ENCODE peak calls at places on chromosomes 12 and 14, in six cellular contexts. O is DND-41; Y is left lung; W is transverse colon; G is CD4-positive, CD25-positive, alpha-beta regulatory T cell; N is OCI-LY7. E is an unnamed sample. For H3K9me3, the result is how much of the 10 kb centered on the place peaks cover.

GRCh38 chr12:49750027-49750977 is 8.9 kb downstream of the TMBIM6 start:
- DNase-seq in G (peak), Y (no peak), N (peak), W (no peak), O (peak), E (no peak)

GRCh38 chr12:54588110-54588831 is at the start of gene PPP1R1A:
- DNase-seq in W (peak), Y (no peak), O (no peak), N (no peak), G (no peak), E (no peak)

GRCh38 chr14:104845834-104846441 is 19.1 kb upstream of the CEP170B start:
- DNase-seq in N (no peak), Y (no peak), W (no peak), G (no peak), O (no peak), E (no peak)

GRCh38 chr14:63178912-63179311 is 25.3 kb upstream of the RHOJ start:
- DNase-seq in W (no peak), G (no peak), O (no peak), Y (no peak), N (no peak), E (no peak)

GRCh38 chr14:61537567-61538463 is 157.5 kb upstream of the HIF1A start:
- DNase-seq in G (no peak), O (no peak), N (peak), W (peak), Y (no peak), E (no peak)

GRCh38 chr14:28157887-28158791 is 608.4 kb upstream of the FOXG1 start:
- DNase-seq in G (no peak), Y (peak), N (no peak), W (no peak), O (no peak), E (no peak)

GRCh38 chr12:110498984-110499706 is 2.8 kb downstream of the VPS29 start:
- DNase-seq in N (no peak), G (no peak), Y (no peak), W (no peak), O (no peak), E (no peak)

GRCh38 chr12:67752226-67752732 is 103.7 kb downstream of the DYRK2 start:
- DNase-seq in O (no peak), W (no peak), Y (no peak), G (no peak), N (no peak), E (no peak)

GRCh38 chr12:11812558-11813421 is 163.3 kb downstream of the ETV6 start:
- DNase-seq in G (no peak), N (peak), W (peak), Y (peak), O (peak), E (no peak)

GRCh38 chr14:36162267-36162666 is 14.3 kb downstream of the PTCSC3 start:
- DNase-seq in W (peak), Y (no peak), G (no peak), O (no peak), N (no peak), E (no peak)

GRCh38 chr12:20629414-20630156 is 65.5 kb upstream of the SLCO1C1 start:
- DNase-seq in Y (no peak), O (no peak), W (peak), N (no peak), G (no peak), E (no peak)

GRCh38 chr12:89225401-89225800 is 126.9 kb downstream of the DUSP6 start:
- DNase-seq in O (peak), Y (no peak), W (peak), N (no peak), G (peak), E (peak)

GRCh38 chr12:89305373-89305772 is 46.9 kb downstream of the DUSP6 start:
- DNase-seq in O (no peak), Y (no peak), W (no peak), G (no peak), N (no peak), E (no peak)

GRCh38 chr14:91244501-91244901 is at the start of gene GPR68:
- DNase-seq in O (peak), N (peak), G (peak), W (peak), Y (peak), E (no peak)

GRCh38 chr12:127296591-127296990 is 970.4 kb upstream of the TMEM132C start:
- DNase-seq in G (no peak), Y (no peak), W (no peak), O (no peak), N (no peak), E (no peak)

GRCh38 chr14:104473244-104473565 is 106.4 kb upstream of the C14orf180 start:
- DNase-seq in G (no peak), O (no peak), Y (no peak), W (no peak), N (no peak), E (no peak)

GRCh38 chr14:100607611-100607956 is 20.4 kb upstream of the BEGAIN start:
- DNase-seq in G (no peak), N (no peak), Y (no peak), W (peak), O (no peak), E (no peak)

GRCh38 chr12:44748950-44749468 is 127.1 kb downstream of the NELL2 start:
- DNase-seq in W (no peak), N (no peak), G (no peak), Y (no peak), O (no peak), E (no peak)

GRCh38 chr12:49998453-49998852 is 25.7 kb downstream of the AQP6 start:
- DNase-seq in G (no peak), W (no peak), O (no peak), N (no peak), Y (no peak), E (no peak)

GRCh38 chr14:92861856-92862807 is 60.8 kb upstream of the CHGA start:
- DNase-seq in G (no peak), W (no peak), Y (no peak), N (no peak), O (no peak), E (no peak)

GRCh38 chr12:94609917-94610443 is 40.4 kb downstream of the TMCC3 start:
- DNase-seq in G (no peak), Y (no peak), N (no peak), O (no peak), W (no peak), E (no peak)

GRCh38 chr14:81423504-81423903 is 23.4 kb upstream of the STON2 start:
- DNase-seq in O (no peak), W (no peak), Y (no peak), G (no peak), N (no peak), E (no peak)

GRCh38 chr14:26598672-26599131 is 869 bp upstream of the NOVA1 start:
- DNase-seq in O (no peak), G (no peak), W (no peak), Y (no peak), N (no peak), E (no peak)

GRCh38 chr14:26606729-26607128 is 8.9 kb upstream of the NOVA1 start:
- DNase-seq in O (no peak), G (no peak), W (no peak), N (no peak), Y (no peak), E (no peak)

GRCh38 chr14:26605602-26606001 is 7.8 kb upstream of the NOVA1 start:
- DNase-seq in W (no peak), N (no peak), G (no peak), O (no peak), Y (no peak), E (no peak)

GRCh38 chr14:26601856-26602255 is 4.0 kb upstream of the NOVA1 start:
- DNase-seq in G (no peak), Y (no peak), O (no peak), N (no peak), W (no peak), E (no peak)

GRCh38 chr14:26602902-26603301 is 5.1 kb upstream of the NOVA1 start:
- DNase-seq in O (no peak), N (no peak), W (no peak), G (no peak), Y (no peak), E (no peak)
- H3K9me3 ChIP-seq in O (under half), N (under half), W (under half), G (under half), Y (under half), E (under half)

DNA sequence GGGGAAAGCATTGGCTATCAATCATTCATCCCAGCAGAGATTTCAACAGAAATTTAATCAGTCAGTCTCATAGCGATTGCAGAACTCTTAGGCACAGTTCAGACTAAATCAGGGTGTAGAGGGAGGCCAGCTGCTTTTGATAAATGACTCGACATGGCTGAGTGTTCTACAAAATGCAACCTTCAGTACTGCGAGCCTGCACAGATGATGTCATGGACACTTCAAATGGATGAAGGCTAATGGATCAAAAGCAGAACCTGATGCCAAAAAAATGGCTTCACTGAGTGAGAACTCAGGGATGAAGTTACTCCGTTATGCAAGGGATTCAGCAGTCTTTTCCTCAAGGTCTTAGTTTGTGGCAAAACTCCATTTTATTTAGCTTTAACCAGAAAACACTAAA is 167.3 kb downstream of the DACT1 start:
- DNase-seq in Y (no peak), W (no peak), G (no peak), O (no peak), N (no peak), E (no peak)
- H3K9me3 ChIP-seq in Y (under half), W (under half), G (under half), O (under half), N (under half), E (under half)

GRCh38 chr12:34397591-34398365 is 375.5 kb downstream of the ALG10 start:
- DNase-seq in O (no peak), Y (peak), G (no peak), W (peak), N (no peak), E (no peak)

GRCh38 chr12:34400423-34400881 is 378.2 kb downstream of the ALG10 start:
- DNase-seq in N (no peak), W (peak), G (no peak), O (no peak), Y (peak), E (peak)

GRCh38 chr12:34399631-34400422 is 377.5 kb downstream of the ALG10 start:
- DNase-seq in Y (peak), O (no peak), W (peak), G (no peak), N (no peak), E (no peak)

GRCh38 chr12:34398366-34398705 is 376.0 kb downstream of the ALG10 start:
- DNase-seq in N (no peak), O (no peak), Y (peak), G (no peak), W (peak), E (no peak)

DNA sequence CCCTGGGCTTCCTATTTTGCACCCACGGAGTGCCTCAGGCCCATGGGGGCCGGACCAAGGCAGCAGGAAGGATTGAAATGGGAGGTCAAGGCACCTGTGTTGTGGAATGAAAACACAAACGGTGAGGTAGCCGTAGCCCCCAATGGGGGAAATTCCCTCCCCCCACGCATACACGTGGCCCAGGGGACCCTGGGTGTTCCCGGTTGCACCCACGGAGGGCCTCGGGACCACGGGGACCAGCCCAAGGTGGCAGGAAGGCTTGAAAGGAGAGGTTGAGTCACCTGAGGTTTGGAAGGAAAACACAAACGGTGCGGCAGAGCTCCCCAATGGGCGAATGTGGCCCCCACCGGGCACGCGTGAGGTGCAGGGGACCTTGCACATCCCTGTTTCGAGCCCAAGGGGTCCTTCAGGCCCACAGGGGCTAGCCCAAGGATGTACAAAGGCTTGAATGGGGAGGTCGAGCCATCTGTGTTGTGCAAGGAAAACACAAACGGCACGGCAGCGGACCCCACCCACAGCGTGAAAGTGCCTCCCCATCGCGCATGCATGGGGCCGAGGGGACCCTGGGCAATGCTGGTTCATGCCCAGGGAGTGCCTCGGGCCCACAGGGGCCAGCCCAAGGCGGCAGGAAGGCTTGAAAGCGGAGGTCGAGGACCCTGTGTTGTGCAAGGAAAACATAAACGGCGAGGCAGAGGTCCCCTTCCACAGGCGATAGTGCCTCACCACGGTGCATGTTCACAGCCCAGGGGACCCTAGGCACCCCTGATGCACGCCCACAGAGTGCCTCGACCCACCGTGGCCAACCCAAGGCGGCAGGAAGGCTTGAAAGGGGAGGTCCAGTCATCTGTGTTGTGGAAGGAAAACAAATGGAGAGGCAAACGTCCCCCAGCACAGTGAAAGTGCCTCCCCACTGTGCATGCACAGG is 376.7 kb downstream of the ALG10 start:
- DNase-seq in O (no peak), Y (peak), G (no peak), W (peak), N (no peak), E (peak)
- H3K9me3 ChIP-seq in O (under half), Y (half or more), G (half or more), W (under half), N (under half), E (under half)

GRCh38 chr12:133165776-133166175 is 15.5 kb upstream of the ZNF268 start:
- DNase-seq in W (no peak), N (no peak), G (no peak), O (no peak), Y (no peak), E (no peak)
- H3K9me3 ChIP-seq in W (half or more), N (under half), G (half or more), O (under half), Y (half or more), E (under half)

DNA sequence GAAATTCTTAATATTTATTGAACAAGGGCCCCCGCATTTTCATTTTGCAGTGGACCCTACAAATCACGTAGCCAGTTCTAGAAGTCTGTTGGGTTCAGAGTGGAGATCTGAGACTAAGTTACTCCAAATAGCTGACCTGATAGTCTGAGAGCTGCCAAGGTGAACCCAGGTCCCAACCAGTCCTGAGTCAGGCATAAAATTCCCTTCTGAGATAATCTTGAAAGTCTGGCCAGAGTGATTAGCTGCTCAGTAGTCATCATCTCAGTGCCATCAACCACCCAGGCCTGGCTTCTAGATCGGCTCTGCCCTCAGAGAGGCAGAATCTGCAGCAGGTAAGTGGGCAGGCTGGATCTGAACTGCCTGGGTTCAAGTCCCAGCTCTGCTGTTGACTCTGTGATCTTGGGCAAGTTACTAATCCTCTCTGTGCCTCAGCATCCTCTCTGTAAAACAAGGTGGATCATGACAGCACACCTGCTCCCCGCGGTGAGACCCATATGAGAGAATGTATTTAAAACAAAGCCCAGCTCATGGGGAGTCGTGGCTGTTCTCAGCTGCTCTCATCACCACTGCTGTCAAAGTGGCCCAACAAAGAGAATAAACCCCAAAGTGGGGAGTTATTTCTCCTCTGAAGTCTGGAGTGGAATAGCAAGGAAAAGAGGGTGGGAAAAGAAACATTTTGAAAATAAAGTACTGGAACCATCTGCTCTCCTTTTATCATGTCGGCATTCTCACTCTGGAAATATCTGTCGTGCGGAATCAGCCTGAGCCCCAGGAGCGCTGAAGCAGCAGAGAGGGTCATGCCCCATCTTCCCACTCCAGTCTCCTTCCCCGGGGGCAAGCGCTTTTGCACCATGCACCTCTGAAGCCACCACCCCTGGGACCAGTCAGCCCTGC is 193.3 kb downstream of the DPF3 start:
- DNase-seq in Y (no peak), N (no peak), W (no peak), G (no peak), O (no peak), E (no peak)
- H3K9me3 ChIP-seq in Y (under half), N (under half), W (under half), G (under half), O (under half), E (under half)

DNA sequence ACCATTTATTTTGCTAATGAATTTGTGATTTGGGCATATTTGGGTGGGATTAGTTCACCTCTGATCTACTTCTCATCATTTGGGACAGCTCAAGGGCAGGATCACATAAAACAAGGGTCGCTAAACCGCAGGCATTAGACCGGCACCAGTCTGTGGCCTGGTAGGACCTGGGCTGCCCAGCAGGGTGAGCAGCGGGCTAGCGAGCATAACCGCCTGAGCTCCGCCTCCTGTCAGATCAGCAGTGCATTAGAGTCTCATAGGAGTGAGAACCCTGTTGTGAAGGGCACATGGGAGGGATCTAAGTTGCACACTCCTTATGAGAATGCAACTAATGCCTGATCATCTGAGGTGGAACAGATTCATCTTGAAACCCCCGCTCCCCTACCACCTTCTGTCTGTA is 785.3 kb downstream of the TRHDE start:
- DNase-seq in G (no peak), N (no peak), W (no peak), O (no peak), Y (no peak), E (no peak)
- H3K9me3 ChIP-seq in G (under half), N (under half), W (under half), O (under half), Y (under half), E (under half)

GRCh38 chr12:14607561-14607960 is 39.9 kb upstream of the PLBD1 start:
- DNase-seq in O (no peak), G (no peak), N (no peak), W (no peak), Y (no peak), E (no peak)
- H3K9me3 ChIP-seq in O (under half), G (under half), N (half or more), W (half or more), Y (half or more), E (under half)

DNA sequence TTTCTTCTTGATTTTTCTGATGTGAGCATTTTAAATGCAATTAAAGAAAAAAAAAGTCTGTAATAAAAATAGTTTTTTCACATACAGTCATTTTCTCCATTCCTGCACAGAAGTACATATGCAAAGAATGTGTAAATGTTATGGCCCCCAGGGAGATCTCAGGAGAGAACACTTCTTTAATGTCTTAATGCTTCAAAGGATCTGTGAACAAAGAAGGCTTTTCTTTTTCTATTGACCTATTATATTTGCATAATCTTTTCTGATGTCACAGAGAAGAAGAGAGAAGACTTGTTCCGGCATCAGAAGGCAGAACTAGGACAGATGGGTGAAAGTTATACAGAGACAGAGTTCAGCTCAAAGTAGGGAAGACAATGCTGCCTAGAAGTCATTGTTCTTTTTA is 413.5 kb upstream of the STXBP6 start:
- DNase-seq in G (no peak), Y (no peak), N (no peak), O (no peak), W (no peak), E (no peak)
- H3K9me3 ChIP-seq in G (under half), Y (under half), N (under half), O (under half), W (under half), E (under half)

E was measured in T-helper 17 cell.